ENCODE peak calls at places on chromosomes 6 and 20, in seven cellular contexts. J is stomach, Y is ovary, X is IMR-90, H is uterus, M is body of pancreas, K is right lobe of liver. A is an unnamed sample. For H3K27me3, the result is how much of the 10 kb centered on the place peaks cover.

GRCh38 chr6:137927777-137928218 is 60.7 kb downstream of the TNFAIP3 start:
- DNase-seq in M (no peak), K (peak), Y (no peak), J (no peak), H (no peak), X (peak), A (peak)

GRCh38 chr6:102798631-102799030 is 1405.1 kb downstream of the GRIK2 start:
- DNase-seq in K (no peak), H (no peak), J (no peak), M (no peak), Y (no peak), X (no peak), A (no peak)

GRCh38 chr6:137952247-137952646 is 85.2 kb downstream of the TNFAIP3 start:
- DNase-seq in K (no peak), Y (no peak), J (no peak), M (no peak), X (no peak), H (no peak), A (no peak)

GRCh38 chr20:39263076-39263475 is 300.9 kb downstream of the DHX35 start:
- DNase-seq in H (no peak), K (no peak), M (no peak), Y (no peak), J (no peak), X (peak), A (no peak)

GRCh38 chr6:10759884-10760329 is 12.3 kb downstream of the TMEM14B start:
- DNase-seq in M (peak), X (peak), J (no peak), Y (peak), K (peak), H (peak), A (no peak)

GRCh38 chr6:134035823-134036296 is 16.6 kb downstream of the SLC2A12 start:
- DNase-seq in K (no peak), H (no peak), Y (no peak), X (peak), M (peak), J (peak), A (no peak)

GRCh38 chr6:91860951-91861350 is 1274.1 kb upstream of the MAP3K7 start:
- DNase-seq in X (peak), K (no peak), Y (no peak), M (no peak), H (no peak), J (no peak), A (no peak)

GRCh38 chr6:23202207-23202606 is 632.8 kb downstream of the HDGFL1 start:
- DNase-seq in Y (no peak), J (no peak), M (no peak), X (no peak), H (no peak), K (no peak), A (no peak)

GRCh38 chr6:32196682-32197616 is 4.5 kb upstream of the GPSM3 start:
- DNase-seq in M (peak), H (peak), J (no peak), K (no peak), Y (peak), X (peak), A (no peak)

GRCh38 chr20:50724851-50725721 is 6.3 kb upstream of the PARD6B start:
- DNase-seq in H (peak), X (peak), K (no peak), M (peak), Y (peak), J (peak), A (no peak)

GRCh38 chr20:25278636-25279361 is 30.9 kb downstream of the PYGB start:
- DNase-seq in K (peak), Y (peak), M (peak), H (peak), J (peak), X (no peak), A (peak)

GRCh38 chr6:7883381-7883780 is 27.2 kb downstream of the TXNDC5 start:
- DNase-seq in K (no peak), M (no peak), J (no peak), X (no peak), Y (no peak), H (no peak), A (no peak)

GRCh38 chr20:4924032-4924431 is 77.3 kb downstream of the SLC23A2 start:
- DNase-seq in Y (no peak), X (no peak), J (no peak), M (no peak), H (no peak), K (no peak), A (no peak)

GRCh38 chr6:20657274-20657800 is 123.1 kb downstream of the CDKAL1 start:
- DNase-seq in X (no peak), H (no peak), Y (no peak), M (no peak), K (no peak), J (no peak), A (no peak)

GRCh38 chr6:144321839-144322591 is 36.9 kb downstream of the UTRN start:
- DNase-seq in M (no peak), K (no peak), H (no peak), J (no peak), Y (no peak), X (peak), A (no peak)

GRCh38 chr6:38212579-38212978 is 393.1 kb downstream of the ZFAND3 start:
- DNase-seq in J (no peak), H (no peak), Y (peak), X (no peak), K (no peak), M (peak), A (no peak)

GRCh38 chr6:11888725-11889124 is 110.1 kb upstream of the ADTRP start:
- DNase-seq in K (no peak), X (no peak), Y (no peak), H (no peak), M (no peak), J (no peak), A (no peak)

GRCh38 chr6:126123226-126123625 is 136.9 kb downstream of the TRMT11 start:
- DNase-seq in J (no peak), M (no peak), K (no peak), Y (no peak), H (no peak), X (peak), A (no peak)

GRCh38 chr6:30880563-30881252 is 3.6 kb upstream of the DDR1 start:
- DNase-seq in J (no peak), K (no peak), Y (no peak), M (no peak), X (no peak), H (no peak), A (no peak)

GRCh38 chr20:53321596-53321995 is 272.0 kb downstream of the ZNF217 start:
- DNase-seq in J (no peak), H (no peak), X (no peak), K (no peak), M (no peak), Y (no peak), A (no peak)

GRCh38 chr20:48102821-48103635 is 317.7 kb upstream of the SULF2 start:
- DNase-seq in M (no peak), H (no peak), J (no peak), Y (no peak), K (no peak), X (no peak), A (no peak)

GRCh38 chr6:127515234-127515793 is 3.8 kb downstream of the MTCL3 start:
- DNase-seq in K (no peak), M (peak), J (no peak), H (no peak), X (no peak), Y (no peak), A (no peak)

GRCh38 chr6:39517763-39518162 is 195.3 kb upstream of the KCNK16 start:
- DNase-seq in M (no peak), K (no peak), X (no peak), H (no peak), Y (no peak), J (no peak), A (no peak)

GRCh38 chr20:13277663-13278295 is 56.7 kb downstream of the ISM1 start:
- DNase-seq in H (no peak), J (no peak), K (no peak), Y (no peak), M (no peak), X (no peak), A (no peak)

GRCh38 chr6:116218172-116218633 is 35.7 kb downstream of the TSPYL4 start:
- DNase-seq in M (no peak), H (no peak), X (peak), J (no peak), Y (no peak), K (no peak), A (no peak)

GRCh38 chr20:35369804-35370203 is 42.0 kb downstream of the UQCC1 start:
- DNase-seq in X (peak), Y (no peak), M (no peak), H (no peak), K (no peak), J (no peak), A (no peak)

GRCh38 chr6:170279977-170280688 is 10.7 kb downstream of the DLL1 start:
- DNase-seq in X (peak), J (peak), H (no peak), M (peak), Y (peak), K (peak), A (peak)

GRCh38 chr6:139533573-139534471 is 159.4 kb upstream of the CITED2 start:
- DNase-seq in H (no peak), M (peak), J (peak), Y (no peak), X (peak), K (peak), A (peak)

GRCh38 chr6:124882580-124883393 is 79.5 kb upstream of the RNF217 start:
- DNase-seq in X (peak), Y (no peak), H (no peak), M (no peak), J (no peak), K (no peak), A (no peak)

GRCh38 chr6:154266560-154267134 is 90.0 kb downstream of the IPCEF1 start:
- DNase-seq in Y (no peak), J (no peak), K (no peak), X (no peak), H (no peak), M (no peak), A (no peak)

GRCh38 chr6:15739867-15740266 is 77.0 kb upstream of the DTNBP1 start:
- DNase-seq in Y (no peak), H (no peak), M (no peak), X (no peak), K (no peak), J (no peak), A (no peak)

GRCh38 chr6:168849459-168849858 is 404.2 kb downstream of the THBS2 start:
- DNase-seq in K (no peak), J (no peak), X (no peak), M (no peak), H (no peak), Y (no peak), A (no peak)

GRCh38 chr6:31717499-31718222 is 2.5 kb downstream of the LY6G6D start:
- DNase-seq in M (peak), J (no peak), K (no peak), H (no peak), Y (no peak), X (no peak), A (no peak)

GRCh38 chr20:40860487-40860902 is 168.1 kb upstream of the TOP1 start:
- DNase-seq in X (peak), M (no peak), J (no peak), Y (no peak), H (no peak), K (no peak), A (no peak)

GRCh38 chr6:30724906-30725667 is 4.9 kb downstream of the TUBB start:
- DNase-seq in Y (no peak), J (no peak), H (no peak), X (peak), K (no peak), M (no peak), A (no peak)

GRCh38 chr20:48921168-48921882 is at the start of gene ARFGEF2:
- DNase-seq in H (peak), Y (peak), J (peak), X (peak), K (peak), M (peak), A (peak)

GRCh38 chr6:166173292-166173951 is 5.8 kb upstream of the TBXT start:
- DNase-seq in J (peak), Y (no peak), H (no peak), K (no peak), M (peak), X (no peak), A (no peak)
- H3K27me3 ChIP-seq in J (under half), Y (under half), H (under half), K (under half), M (under half), X (under half), A (under half)

GRCh38 chr20:46089338-46090094 is at the start of gene NCOA5:
- DNase-seq in K (peak), M (peak), X (peak), J (peak), Y (peak), H (peak), A (peak)
- TF ChIP-seq POLR2A in K (peak), M (peak), X (peak), J (no peak), Y (peak), H (peak), A (peak)

DNA sequence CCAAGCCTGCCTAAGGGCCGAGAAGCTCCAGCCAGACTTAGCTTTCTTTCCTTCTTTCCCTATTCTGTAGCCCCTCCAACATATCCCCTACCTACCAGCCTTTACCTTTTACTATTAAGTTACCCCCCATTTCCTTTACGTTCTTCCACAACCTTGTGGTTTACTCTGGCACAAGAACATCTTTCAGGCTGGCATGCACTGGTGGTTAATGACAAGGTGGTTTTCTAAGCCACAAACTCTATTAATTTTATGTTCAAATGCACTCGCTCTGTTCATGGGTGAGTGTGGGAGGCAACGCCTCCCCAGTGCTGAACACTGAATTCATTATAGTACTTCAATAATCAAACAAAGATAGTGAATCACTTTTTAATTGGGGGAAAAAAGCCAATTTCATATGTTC is 64.4 kb downstream of the TRERF1 start:
- DNase-seq in M (no peak), K (no peak), Y (no peak), X (no peak), J (no peak), H (no peak), A (no peak)
- H3K27me3 ChIP-seq in M (under half), K (under half), Y (under half), X (under half), J (under half), H (under half), A (under half)

GRCh38 chr6:111794716-111795452 is 78.4 kb downstream of the FYN start:
- DNase-seq in K (no peak), Y (no peak), M (no peak), J (no peak), H (no peak), X (no peak), A (no peak)

GRCh38 chr6:111792241-111792640 is 81.0 kb downstream of the FYN start:
- DNase-seq in K (no peak), Y (no peak), X (no peak), J (no peak), H (no peak), M (no peak), A (no peak)

GRCh38 chr6:111794300-111794699 is 79.0 kb downstream of the FYN start:
- DNase-seq in H (no peak), J (no peak), K (no peak), Y (no peak), X (no peak), M (no peak), A (no peak)

GRCh38 chr6:111792914-111793700 is 80.1 kb downstream of the FYN start:
- DNase-seq in H (no peak), Y (no peak), K (no peak), J (no peak), M (no peak), X (no peak), A (no peak)

DNA sequence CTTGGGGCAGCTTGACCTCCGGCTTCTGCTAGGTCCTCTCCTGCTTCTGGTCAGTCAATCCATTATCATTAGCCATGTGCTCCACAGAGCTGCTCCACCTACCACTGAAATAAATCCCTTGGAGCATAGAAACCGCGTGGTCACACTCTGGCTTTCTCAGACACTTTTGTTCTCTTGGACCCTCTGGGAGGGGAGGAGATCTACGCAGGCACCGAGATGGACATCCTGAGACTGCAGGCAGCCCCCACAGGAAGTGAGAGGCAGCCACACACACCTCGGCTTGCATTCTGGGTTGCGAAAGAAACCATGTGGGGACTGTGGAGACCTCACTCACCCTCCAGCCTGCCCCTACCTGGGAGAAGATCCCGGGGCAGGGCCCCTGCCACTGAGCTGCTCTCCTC is 79.5 kb downstream of the FYN start:
- DNase-seq in Y (no peak), J (peak), H (no peak), K (no peak), M (no peak), X (no peak), A (no peak)
- TF ChIP-seq POLR2A in Y (no peak), J (no peak), H (no peak), K (no peak), M (no peak), X (no peak), A (no peak)

DNA sequence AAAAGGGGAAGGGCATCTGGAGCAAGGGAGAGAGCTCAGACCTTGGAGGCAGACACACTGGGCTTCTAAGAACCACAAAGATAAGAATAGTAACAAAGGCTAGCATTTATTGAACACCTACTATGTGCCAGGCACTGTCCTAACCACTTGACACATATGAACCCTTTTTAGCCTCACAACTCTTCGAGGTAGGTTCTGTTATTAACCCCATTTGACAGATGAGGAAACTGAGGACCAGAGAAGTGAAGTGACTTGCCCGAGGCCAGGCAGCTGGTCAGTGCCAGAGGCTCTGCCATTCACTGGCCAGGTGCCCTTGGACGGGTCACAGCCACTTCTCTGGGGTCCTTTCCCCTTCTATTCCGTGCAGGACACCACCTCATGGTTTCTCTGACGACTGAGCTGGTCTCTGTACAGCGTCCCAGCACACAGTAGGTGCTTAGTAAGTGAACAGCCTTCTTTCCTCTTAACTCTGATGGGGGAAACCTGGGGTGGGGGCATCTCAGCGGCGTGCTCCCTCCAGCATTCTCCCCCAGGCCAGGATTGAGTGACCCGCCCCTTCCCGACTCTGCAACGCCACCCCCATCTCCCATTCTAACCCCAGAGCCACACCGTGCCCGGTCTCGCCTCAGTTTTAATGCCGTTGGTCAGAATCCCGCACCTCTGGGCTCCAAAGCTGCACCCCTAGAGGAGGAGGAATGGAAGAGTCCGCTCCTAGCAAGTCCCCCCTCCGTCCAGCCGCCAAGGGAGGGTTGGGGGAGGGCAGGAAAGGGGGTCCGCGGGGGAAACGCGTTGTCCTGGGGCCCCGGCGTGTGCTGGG is 55.7 kb downstream of the CD40 start:
- DNase-seq in K (no peak), H (no peak), M (no peak), Y (no peak), J (no peak), X (no peak), A (no peak)
- H3K27me3 ChIP-seq in K (under half), H (under half), M (under half), Y (under half), J (half or more), X (under half), A (under half)

DNA sequence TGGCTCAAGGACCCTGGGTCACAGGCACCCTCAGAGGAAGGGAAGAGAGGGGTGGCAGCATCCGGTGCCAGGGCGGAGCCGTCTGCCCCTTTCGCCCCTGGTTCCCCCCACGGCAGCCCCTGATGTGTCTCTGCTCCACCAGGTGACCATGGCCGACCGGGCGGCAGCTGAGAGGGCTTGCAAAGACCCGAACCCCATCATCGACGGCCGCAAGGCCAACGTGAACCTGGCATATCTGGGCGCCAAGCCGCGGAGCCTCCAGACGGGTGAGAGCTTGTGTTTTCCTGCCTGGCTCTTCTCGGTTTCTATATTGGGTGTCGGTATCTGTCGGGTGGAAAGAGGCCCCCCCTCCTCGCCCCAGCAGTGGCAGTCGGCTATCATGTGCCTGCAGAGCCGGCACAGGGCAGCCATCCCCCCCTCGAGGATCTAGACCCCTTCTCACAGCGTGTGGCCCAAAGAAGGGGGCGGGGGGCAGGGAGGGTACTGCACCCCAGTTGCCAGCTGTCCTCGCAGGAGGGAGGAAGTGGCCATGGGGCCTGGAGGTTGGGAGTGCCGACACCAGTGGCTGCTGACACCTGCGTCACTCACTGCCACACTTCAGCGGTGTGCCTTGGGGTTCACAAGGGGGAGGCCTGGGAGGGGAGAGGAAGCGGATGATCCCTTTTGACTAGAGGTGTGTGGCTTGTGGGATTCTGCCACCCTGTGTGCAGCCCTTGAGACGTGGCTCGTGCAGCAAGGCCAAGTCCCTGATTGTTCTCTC is 1.5 kb downstream of the RBM38 start:
- DNase-seq in M (no peak), K (peak), X (no peak), H (no peak), J (peak), Y (peak), A (peak)
- TF ChIP-seq POLR2A in M (no peak), K (no peak), X (no peak), H (no peak), J (no peak), Y (no peak), A (no peak)

A was measured in Peyer's patch.